ENCODE peak calls at places on chromosomes 3 and 15, in four cellular contexts. One of them, this sample, is unnamed.

GRCh38 chr3:102179321-102180290 is 255.2 kb upstream of the ZPLD1 start:
- DNase-seq in upper lobe of left lung: no peak
- DNase-seq in MM.1S: no peak
- DNase-seq in cardiac muscle cell: no peak
- DNase-seq in this sample: no peak

GRCh38 chr3:171829841-171830559 is 13.1 kb upstream of the TMEM212 start:
- DNase-seq in upper lobe of left lung: peak; percentile 69
- DNase-seq in MM.1S: peak; percentile 36
- DNase-seq in cardiac muscle cell: peak; percentile 79
- DNase-seq in this sample: peak; percentile 38

GRCh38 chr3:136671921-136672320 is 80.3 kb downstream of the STAG1 start:
- DNase-seq in upper lobe of left lung: no peak
- DNase-seq in MM.1S: no peak
- DNase-seq in cardiac muscle cell: no peak
- DNase-seq in this sample: no peak

GRCh38 chr3:155327430-155327829 is 33.9 kb upstream of the STRIT1 start:
- DNase-seq in upper lobe of left lung: no peak
- DNase-seq in MM.1S: no peak
- DNase-seq in cardiac muscle cell: no peak
- DNase-seq in this sample: no peak

GRCh38 chr3:11591401-11592266 is 52.1 kb downstream of the VGLL4 start:
- DNase-seq in upper lobe of left lung: no peak
- DNase-seq in MM.1S: no peak
- DNase-seq in cardiac muscle cell: peak; percentile 79
- DNase-seq in this sample: peak; percentile 76

GRCh38 chr3:27695636-27696035 is 26.5 kb downstream of the EOMES start:
- DNase-seq in upper lobe of left lung: no peak
- DNase-seq in MM.1S: no peak
- DNase-seq in cardiac muscle cell: no peak
- DNase-seq in this sample: no peak

GRCh38 chr15:29570931-29571727 is 251.1 kb downstream of the TJP1 start:
- DNase-seq in upper lobe of left lung: peak; percentile 85
- DNase-seq in MM.1S: peak; percentile 58
- DNase-seq in cardiac muscle cell: peak; percentile 84
- DNase-seq in this sample: no peak

GRCh38 chr3:27186013-27186412 is 183.2 kb downstream of the NEK10 start:
- DNase-seq in upper lobe of left lung: no peak
- DNase-seq in MM.1S: no peak
- DNase-seq in cardiac muscle cell: no peak
- DNase-seq in this sample: no peak

GRCh38 chr15:26132786-26133185 is 269.7 kb upstream of the ATP10A start:
- DNase-seq in upper lobe of left lung: no peak
- DNase-seq in MM.1S: no peak
- DNase-seq in cardiac muscle cell: no peak
- DNase-seq in this sample: no peak

GRCh38 chr3:76134166-76134565 is 348.8 kb upstream of the ZNF717 start:
- DNase-seq in upper lobe of left lung: no peak
- DNase-seq in MM.1S: no peak
- DNase-seq in cardiac muscle cell: no peak
- DNase-seq in this sample: no peak

GRCh38 chr15:56919708-56920637 is 1.5 kb downstream of the TCF12 start:
- DNase-seq in upper lobe of left lung: no peak
- DNase-seq in MM.1S: peak; percentile 10
- DNase-seq in cardiac muscle cell: no peak
- DNase-seq in this sample: peak; percentile 50

GRCh38 chr3:171497546-171497945 is 37.3 kb upstream of the TNIK start:
- DNase-seq in upper lobe of left lung: no peak
- DNase-seq in MM.1S: no peak
- DNase-seq in cardiac muscle cell: peak; percentile 9
- DNase-seq in this sample: no peak

GRCh38 chr3:161096771-161097367 is 8.3 kb downstream of the B3GALNT1 start:
- DNase-seq in upper lobe of left lung: no peak
- DNase-seq in MM.1S: peak; percentile 22
- DNase-seq in cardiac muscle cell: peak; percentile 29
- DNase-seq in this sample: no peak

GRCh38 chr3:24110051-24110450 is 165.0 kb downstream of the NR1D2 start:
- DNase-seq in upper lobe of left lung: no peak
- DNase-seq in MM.1S: no peak
- DNase-seq in cardiac muscle cell: no peak
- DNase-seq in this sample: no peak

GRCh38 chr3:120163023-120163422 is 68.8 kb upstream of the GSK3B start:
- DNase-seq in upper lobe of left lung: no peak
- DNase-seq in MM.1S: no peak
- DNase-seq in cardiac muscle cell: no peak
- DNase-seq in this sample: no peak

GRCh38 chr3:27644936-27645335 is 77.2 kb downstream of the EOMES start:
- DNase-seq in upper lobe of left lung: no peak
- DNase-seq in MM.1S: no peak
- DNase-seq in cardiac muscle cell: no peak
- DNase-seq in this sample: no peak

GRCh38 chr3:129377615-129378014 is 50.8 kb downstream of the EFCAB12 start:
- DNase-seq in upper lobe of left lung: no peak
- DNase-seq in MM.1S: no peak
- DNase-seq in cardiac muscle cell: no peak
- DNase-seq in this sample: no peak

GRCh38 chr15:70036585-70037343 is 61.0 kb downstream of the TLE3 start:
- DNase-seq in upper lobe of left lung: no peak
- DNase-seq in MM.1S: peak; percentile 98
- DNase-seq in cardiac muscle cell: no peak
- DNase-seq in this sample: no peak

GRCh38 chr3:124177070-124177469 is 185.1 kb upstream of the ROPN1 start:
- DNase-seq in upper lobe of left lung: no peak
- DNase-seq in MM.1S: no peak
- DNase-seq in cardiac muscle cell: no peak
- DNase-seq in this sample: no peak

GRCh38 chr3:71702131-71703024 is 22.8 kb downstream of the EIF4E3 start:
- DNase-seq in upper lobe of left lung: no peak
- DNase-seq in MM.1S: no peak
- DNase-seq in cardiac muscle cell: no peak
- DNase-seq in this sample: no peak

GRCh38 chr15:45198337-45199135 is 10.8 kb upstream of the SHF start:
- DNase-seq in upper lobe of left lung: peak; percentile 86
- DNase-seq in MM.1S: peak; percentile 96
- DNase-seq in cardiac muscle cell: peak; percentile 95
- DNase-seq in this sample: peak; percentile 87

GRCh38 chr3:127291611-127292010 is 3.8 kb upstream of the PRR20G start:
- DNase-seq in upper lobe of left lung: no peak
- DNase-seq in MM.1S: no peak
- DNase-seq in cardiac muscle cell: no peak
- DNase-seq in this sample: no peak

GRCh38 chr3:50112462-50112861 is 23.7 kb downstream of the RBM5 start:
- DNase-seq in upper lobe of left lung: no peak
- DNase-seq in MM.1S: no peak
- DNase-seq in cardiac muscle cell: no peak
- DNase-seq in this sample: no peak

GRCh38 chr15:78841891-78842290 is 30.6 kb upstream of the ADAMTS7 start:
- DNase-seq in upper lobe of left lung: no peak
- DNase-seq in MM.1S: no peak
- DNase-seq in cardiac muscle cell: no peak
- DNase-seq in this sample: no peak

GRCh38 chr15:78840661-78841060 is 29.4 kb upstream of the ADAMTS7 start:
- DNase-seq in upper lobe of left lung: no peak
- DNase-seq in MM.1S: no peak
- DNase-seq in cardiac muscle cell: no peak
- DNase-seq in this sample: no peak

GRCh38 chr15:78838480-78838879 is 27.2 kb upstream of the ADAMTS7 start:
- DNase-seq in upper lobe of left lung: no peak
- DNase-seq in MM.1S: no peak
- DNase-seq in cardiac muscle cell: no peak
- DNase-seq in this sample: no peak

GRCh38 chr15:78841307-78841706 is 30.0 kb upstream of the ADAMTS7 start:
- DNase-seq in upper lobe of left lung: no peak
- DNase-seq in MM.1S: no peak
- DNase-seq in cardiac muscle cell: no peak
- DNase-seq in this sample: no peak

DNA sequence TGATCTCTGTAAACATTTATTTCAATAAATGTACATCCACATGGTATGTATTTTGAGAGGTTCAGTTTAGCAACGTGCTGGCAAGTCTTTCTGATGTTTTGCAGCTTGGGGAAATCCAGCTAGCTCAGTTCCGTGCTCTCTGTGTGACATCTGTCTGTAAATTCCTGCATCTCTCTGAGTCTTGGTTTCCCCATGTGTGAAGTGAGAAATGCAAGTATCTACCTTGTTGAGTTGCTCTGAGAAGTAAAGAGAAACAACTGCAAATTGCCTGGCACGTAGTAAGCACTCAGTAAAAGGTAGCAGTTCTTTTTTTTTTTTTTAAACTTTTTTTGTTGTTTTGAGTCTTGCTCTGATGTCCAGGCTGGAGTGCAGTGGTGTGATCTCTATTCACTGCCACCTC is 30.2 kb upstream of the MORF4L1 start:
- DNase-seq in upper lobe of left lung: no peak
- DNase-seq in MM.1S: no peak
- DNase-seq in cardiac muscle cell: no peak
- DNase-seq in this sample: no peak
- H3K27ac ChIP-seq in upper lobe of left lung: no peak overlapping the region
- H3K27ac ChIP-seq in MM.1S: no peak overlapping the region
- H3K27ac ChIP-seq in cardiac muscle cell: no peak overlapping the region
- H3K27ac ChIP-seq in this sample: no peak overlapping the region

GRCh38 chr3:69428657-69429255 is 42.9 kb upstream of the FRMD4B start:
- DNase-seq in upper lobe of left lung: no peak
- DNase-seq in MM.1S: no peak
- DNase-seq in cardiac muscle cell: no peak
- DNase-seq in this sample: no peak

GRCh38 chr3:69425249-69425648 is 39.4 kb upstream of the FRMD4B start:
- DNase-seq in upper lobe of left lung: no peak
- DNase-seq in MM.1S: peak; percentile 76
- DNase-seq in cardiac muscle cell: peak; percentile 44
- DNase-seq in this sample: no peak

GRCh38 chr3:69426291-69426690 is 40.4 kb upstream of the FRMD4B start:
- DNase-seq in upper lobe of left lung: no peak
- DNase-seq in MM.1S: no peak
- DNase-seq in cardiac muscle cell: no peak
- DNase-seq in this sample: no peak

GRCh38 chr3:69423756-69424155 is 37.9 kb upstream of the FRMD4B start:
- DNase-seq in upper lobe of left lung: no peak
- DNase-seq in MM.1S: no peak
- DNase-seq in cardiac muscle cell: no peak
- DNase-seq in this sample: no peak

GRCh38 chr3:69426905-69427304 is 41.0 kb upstream of the FRMD4B start:
- DNase-seq in upper lobe of left lung: no peak
- DNase-seq in MM.1S: no peak
- DNase-seq in cardiac muscle cell: no peak
- DNase-seq in this sample: no peak
- H3K27ac ChIP-seq in upper lobe of left lung: no peak overlapping the region
- H3K27ac ChIP-seq in MM.1S: no peak overlapping the region
- H3K27ac ChIP-seq in cardiac muscle cell: no peak overlapping the region
- H3K27ac ChIP-seq in this sample: no peak overlapping the region

GRCh38 chr3:188362405-188362831 is 208.5 kb downstream of the LPP start:
- DNase-seq in upper lobe of left lung: no peak
- DNase-seq in MM.1S: no peak
- DNase-seq in cardiac muscle cell: no peak
- DNase-seq in this sample: no peak
- H3K27ac ChIP-seq in upper lobe of left lung: no peak overlapping the region
- H3K27ac ChIP-seq in MM.1S: no peak overlapping the region
- H3K27ac ChIP-seq in cardiac muscle cell: no peak overlapping the region
- H3K27ac ChIP-seq in this sample: no peak overlapping the region

GRCh38 chr3:150081084-150081483 is 110.4 kb upstream of the PFN2 start:
- DNase-seq in upper lobe of left lung: no peak
- DNase-seq in MM.1S: no peak
- DNase-seq in cardiac muscle cell: no peak
- DNase-seq in this sample: no peak
- H3K27ac ChIP-seq in upper lobe of left lung: no peak overlapping the region
- H3K27ac ChIP-seq in MM.1S: no peak overlapping the region
- H3K27ac ChIP-seq in cardiac muscle cell: no peak overlapping the region
- H3K27ac ChIP-seq in this sample: no peak overlapping the region

DNA sequence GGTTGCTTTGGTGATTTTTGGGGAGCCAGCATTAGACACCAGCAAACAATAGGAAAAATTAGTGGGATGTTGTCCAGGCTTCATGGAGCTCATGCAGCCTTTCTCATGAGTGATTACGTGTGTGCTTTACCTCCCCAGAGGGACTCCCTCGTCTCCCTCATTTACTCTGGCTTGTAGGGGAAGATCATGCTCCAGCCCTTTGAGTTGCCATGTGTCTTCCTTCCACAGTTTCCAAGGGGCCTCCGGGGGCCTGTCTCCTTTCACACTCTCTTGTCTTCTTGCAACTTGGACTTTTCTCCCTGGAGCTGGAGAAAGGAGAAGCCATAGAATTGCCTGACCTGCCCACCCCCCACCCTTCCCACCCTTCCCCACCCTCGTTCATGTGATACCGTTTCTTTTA is 98.7 kb downstream of the FAM43A start:
- DNase-seq in upper lobe of left lung: no peak
- DNase-seq in MM.1S: no peak
- DNase-seq in cardiac muscle cell: no peak
- DNase-seq in this sample: no peak
- H3K27ac ChIP-seq in upper lobe of left lung: no peak overlapping the region
- H3K27ac ChIP-seq in MM.1S: no peak overlapping the region
- H3K27ac ChIP-seq in cardiac muscle cell: no peak overlapping the region
- H3K27ac ChIP-seq in this sample: no peak overlapping the region

GRCh38 chr3:7817239-7817638 is 684.4 kb upstream of the LMCD1 start:
- DNase-seq in upper lobe of left lung: no peak
- DNase-seq in MM.1S: no peak
- DNase-seq in cardiac muscle cell: no peak
- DNase-seq in this sample: no peak

GRCh38 chr3:7813412-7813811 is 688.2 kb upstream of the LMCD1 start:
- DNase-seq in upper lobe of left lung: no peak
- DNase-seq in MM.1S: no peak
- DNase-seq in cardiac muscle cell: no peak
- DNase-seq in this sample: no peak
- H3K27ac ChIP-seq in upper lobe of left lung: no peak overlapping the region
- H3K27ac ChIP-seq in MM.1S: no peak overlapping the region
- H3K27ac ChIP-seq in cardiac muscle cell: no peak overlapping the region
- H3K27ac ChIP-seq in this sample: no peak overlapping the region

This sample was measured in substantia nigra.